ENCODE peak calls at places on chromosomes 13 and 19, in six cellular contexts. P is Daoy, F is K562, C is SK-N-SH, R is stromal cell of bone marrow, J is amygdala. I is an unnamed sample.

GRCh38 chr13:108944760-108945159 is 315.3 kb downstream of the MYO16 start:
- DNase-seq in J (no peak), F (no peak), P (no peak), R (no peak), C (no peak), I (no peak)

GRCh38 chr13:99975626-99976025 is 4.1 kb upstream of the ZIC5 start:
- DNase-seq in J (no peak), C (peak), F (no peak), R (no peak), P (no peak), I (no peak)

GRCh38 chr13:98910501-98910951 is 67.3 kb downstream of the DOCK9 start:
- DNase-seq in J (no peak), F (no peak), R (peak), P (peak), C (no peak), I (no peak)

GRCh38 chr13:97977376-97977705 is 23.9 kb downstream of the IPO5 start:
- DNase-seq in R (no peak), J (no peak), F (no peak), C (no peak), P (no peak), I (no peak)

GRCh38 chr13:72025836-72026235 is 158.8 kb upstream of the DACH1 start:
- DNase-seq in P (no peak), R (no peak), F (no peak), J (no peak), C (no peak), I (no peak)

GRCh38 chr19:3708207-3708931 is at the start of gene TJP3:
- DNase-seq in C (peak), R (no peak), J (no peak), P (peak), F (no peak), I (no peak)

GRCh38 chr19:16722591-16722990 is 2.9 kb downstream of the NWD1 start:
- DNase-seq in R (no peak), P (no peak), J (no peak), F (no peak), C (no peak), I (no peak)

GRCh38 chr13:99656843-99657506 is 155.7 kb downstream of the TM9SF2 start:
- DNase-seq in R (no peak), C (no peak), J (no peak), P (no peak), F (no peak), I (no peak)